ENCODE peak calls at places on chromosomes 1 and 21, in eight cellular contexts. D, W, P, S, U, I, O and F are unnamed samples.

GRCh38 chr1:40849801-40850592 is 12.2 kb downstream of the CITED4 start:
- DNase-seq in P (no peak), W (peak; percentile 48), O (peak; percentile 71), D (no peak), I (peak; percentile 74), U (peak; percentile 83), S (peak; percentile 85), F (peak; percentile 79)

GRCh38 chr1:109272831-109273547 is 10.0 kb downstream of the PSRC1 start:
- DNase-seq in U (no peak), W (no peak), O (peak; percentile 68), D (no peak), P (no peak), S (no peak), I (no peak), F (no peak)

GRCh38 chr1:15981679-15982078 is 5.8 kb upstream of the ZBTB17 start:
- DNase-seq in I (no peak), S (no peak), P (no peak), O (no peak), U (no peak), D (no peak), W (no peak), F (no peak)

GRCh38 chr1:53600001-53600400 is 139.0 kb downstream of the GLIS1 start:
- DNase-seq in P (no peak), D (no peak), S (peak; percentile 32), I (no peak), U (no peak), W (no peak), O (no peak), F (no peak)

GRCh38 chr1:180927841-180928240 is 15.1 kb downstream of the KIAA1614 start:
- DNase-seq in I (no peak), O (no peak), W (no peak), D (no peak), S (peak; percentile 47), P (no peak), U (no peak), F (no peak)

GRCh38 chr1:180358649-180359048 is 128.6 kb downstream of the LHX4 start:
- DNase-seq in D (no peak), P (peak; percentile 6), S (peak; percentile 62), U (peak; percentile 54), W (no peak), I (no peak), O (no peak), F (no peak)

GRCh38 chr21:27104749-27105439 is 138.0 kb upstream of the ADAMTS5 start:
- DNase-seq in U (no peak), W (no peak), O (no peak), S (no peak), I (no peak), D (no peak), P (no peak), F (no peak)

GRCh38 chr1:162233066-162233465 is 143.6 kb downstream of the SPATA46 start:
- DNase-seq in O (no peak), S (no peak), W (no peak), P (no peak), U (no peak), I (no peak), D (no peak), F (no peak)

GRCh38 chr1:152495066-152495675 is 15.4 kb upstream of the LCE5A start:
- DNase-seq in I (no peak), W (no peak), P (no peak), D (no peak), U (no peak), O (no peak), S (no peak), F (no peak)

GRCh38 chr1:11925938-11926292 is 312 bp downstream of the KIAA2013 start:
- DNase-seq in U (no peak), W (no peak), I (no peak), S (peak; percentile 75), D (no peak), O (no peak), P (no peak), F (no peak)

GRCh38 chr21:17848228-17848627 is 29.1 kb upstream of the C21orf91 start:
- DNase-seq in D (no peak), S (no peak), W (no peak), O (peak; percentile 66), I (no peak), U (peak; percentile 15), P (peak; percentile 96), F (no peak)

GRCh38 chr1:17684810-17685209 is 70.3 kb upstream of the ACTL8 start:
- DNase-seq in D (no peak), O (no peak), P (no peak), W (no peak), S (no peak), I (no peak), U (no peak), F (no peak)

GRCh38 chr1:229556551-229556950 is 2.0 kb downstream of the ABCB10 start:
- DNase-seq in W (no peak), D (no peak), S (no peak), I (no peak), O (no peak), P (no peak), U (no peak), F (no peak)

GRCh38 chr1:183246436-183246835 is 60.4 kb downstream of the LAMC2 start:
- DNase-seq in P (no peak), D (no peak), O (no peak), S (no peak), I (no peak), W (no peak), U (no peak), F (no peak)

GRCh38 chr1:27589841-27590426 is 14.0 kb downstream of the AHDC1 start:
- DNase-seq in P (no peak), U (no peak), S (peak; percentile 86), I (no peak), O (no peak), D (no peak), W (no peak), F (no peak)

GRCh38 chr1:13761883-13762282 is 61.9 kb downstream of the PRDM2 start:
- DNase-seq in S (no peak), O (no peak), P (no peak), U (no peak), D (no peak), I (no peak), W (no peak), F (no peak)

GRCh38 chr1:228975238-228975929 is 240.1 kb downstream of the RHOU start:
- DNase-seq in I (no peak), D (no peak), W (no peak), U (no peak), S (no peak), O (no peak), P (no peak), F (no peak)

GRCh38 chr1:172883844-172884243 is 166.9 kb downstream of the TNFSF18 start:
- DNase-seq in U (no peak), W (no peak), D (no peak), S (no peak), I (no peak), O (no peak), P (peak; percentile 51), F (no peak)

GRCh38 chr1:172885411-172885810 is 165.3 kb downstream of the TNFSF18 start:
- DNase-seq in O (no peak), D (no peak), I (no peak), S (no peak), P (no peak), U (no peak), W (no peak), F (no peak)

GRCh38 chr1:172882791-172883386 is 167.9 kb downstream of the TNFSF18 start:
- DNase-seq in I (no peak), D (no peak), O (no peak), P (no peak), S (no peak), U (no peak), W (no peak), F (no peak)

GRCh38 chr1:172883387-172883791 is 167.4 kb downstream of the TNFSF18 start:
- DNase-seq in I (no peak), W (no peak), S (no peak), U (no peak), P (peak; percentile 69), D (no peak), O (no peak), F (no peak)

GRCh38 chr1:172882385-172882784 is 168.4 kb downstream of the TNFSF18 start:
- DNase-seq in U (no peak), O (no peak), S (no peak), I (no peak), P (no peak), W (no peak), D (no peak), F (no peak)
- H3K27ac ChIP-seq in U (no peak overlapping the region), O (no peak overlapping the region), S (no peak overlapping the region), I (no peak overlapping the region), P (no peak overlapping the region), W (no peak overlapping the region), D (no peak overlapping the region), F (no peak overlapping the region)

GRCh38 chr21:45456836-45457160 is 51.8 kb downstream of the COL18A1 start:
- DNase-seq in D (no peak), S (peak; percentile 67), U (no peak), P (no peak), I (no peak), O (no peak), W (no peak), F (no peak)
- H3K27ac ChIP-seq in D (peak overlapping the region; percentile 61), S (no peak overlapping the region), U (no peak overlapping the region), P (no peak overlapping the region), I (no peak overlapping the region), O (no peak overlapping the region), W (no peak overlapping the region), F (no peak overlapping the region)

GRCh38 chr1:161196521-161197451 is 2.1 kb downstream of the ADAMTS4 start:
- DNase-seq in I (no peak), O (no peak), S (peak; percentile 82), U (peak; percentile 43), D (no peak), P (peak; percentile 21), W (no peak), F (no peak)

GRCh38 chr1:161198877-161199431 is at the start of gene ADAMTS4:
- DNase-seq in S (peak; percentile 79), W (no peak), O (no peak), U (peak; percentile 56), D (no peak), I (no peak), P (peak; percentile 25), F (peak; percentile 82)

GRCh38 chr1:161198206-161198876 is 513 bp downstream of the ADAMTS4 start:
- DNase-seq in P (no peak), O (peak; percentile 31), U (no peak), W (no peak), I (no peak), D (no peak), S (peak; percentile 90), F (peak; percentile 83)

GRCh38 chr1:161196111-161196510 is 2.7 kb downstream of the ADAMTS4 start:
- DNase-seq in W (no peak), O (no peak), P (no peak), D (no peak), U (no peak), S (peak; percentile 9), I (no peak), F (no peak)

GRCh38 chr1:161197560-161198205 is 1.2 kb downstream of the ADAMTS4 start:
- DNase-seq in D (no peak), I (no peak), W (no peak), S (no peak), O (no peak), P (no peak), U (no peak), F (no peak)
- H3K27ac ChIP-seq in D (no peak overlapping the region), I (no peak overlapping the region), W (no peak overlapping the region), S (peak overlapping the region; percentile 99), O (peak overlapping the region; percentile 80), P (no peak overlapping the region), U (peak overlapping the region; percentile 67), F (no peak overlapping the region)

DNA sequence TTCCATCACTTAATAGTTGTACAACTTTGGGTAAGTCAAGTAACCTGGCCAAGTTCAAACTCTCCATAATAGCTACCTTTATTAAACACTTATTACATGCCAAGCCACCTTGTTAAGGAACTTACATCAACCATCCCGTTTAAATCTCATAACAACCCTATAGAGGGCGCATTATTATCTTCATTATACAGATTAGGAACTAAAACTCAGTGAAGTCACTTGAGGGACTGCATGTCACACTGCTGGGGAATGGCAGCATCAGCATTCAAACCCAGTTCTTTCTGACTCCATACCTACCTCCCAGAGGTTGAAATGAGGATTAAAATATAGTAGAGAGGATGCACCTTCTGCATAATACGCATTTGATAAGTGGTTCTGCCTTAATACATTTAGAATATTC is 47.1 kb upstream of the PLA2G2C start:
- DNase-seq in U (no peak), W (no peak), D (no peak), P (no peak), S (no peak), O (peak; percentile 20), I (no peak), F (no peak)
- H3K27ac ChIP-seq in U (no peak overlapping the region), W (no peak overlapping the region), D (no peak overlapping the region), P (no peak overlapping the region), S (no peak overlapping the region), O (no peak overlapping the region), I (no peak overlapping the region), F (no peak overlapping the region)